ENCODE peak calls at places on chromosomes 11 and 22, in eight cellular contexts. F, Z, Q, R, N, T, E and Y are unnamed samples.

GRCh38 chr22:26464312-26464711 is 19.3 kb downstream of the HPS4 start:
- DNase-seq in Q (peak), F (no peak), E (peak), R (no peak), T (no peak), N (no peak), Z (peak), Y (no peak)

GRCh38 chr11:71305451-71306125 is 53.2 kb upstream of the SHANK2 start:
- DNase-seq in T (no peak), Q (no peak), N (no peak), F (no peak), E (no peak), R (peak), Z (no peak), Y (no peak)

GRCh38 chr11:123590296-123590912 is 64.0 kb downstream of the SCN3B start:
- DNase-seq in Z (no peak), N (peak), R (no peak), F (no peak), T (no peak), Q (no peak), E (peak), Y (no peak)

GRCh38 chr11:64916040-64916847 is 765 bp downstream of the ATG2A start:
- DNase-seq in E (peak), F (peak), Q (no peak), R (no peak), Z (peak), T (peak), N (no peak), Y (no peak)

GRCh38 chr22:31743871-31744270 is 6.1 kb downstream of the PRR14L start:
- DNase-seq in N (no peak), Z (no peak), R (no peak), E (no peak), F (no peak), T (no peak), Q (no peak), Y (no peak)

GRCh38 chr11:128524172-128524571 is 63.2 kb downstream of the ETS1 start:
- DNase-seq in N (no peak), Q (no peak), F (no peak), T (no peak), R (no peak), E (peak), Z (no peak), Y (no peak)

GRCh38 chr11:61145228-61146005 is 15.8 kb downstream of the VPS37C start:
- DNase-seq in Z (no peak), Q (no peak), N (no peak), T (no peak), E (no peak), F (no peak), R (no peak), Y (no peak)

GRCh38 chr11:123381817-123382554 is 48.1 kb upstream of the GRAMD1B start:
- DNase-seq in Q (no peak), E (no peak), Z (no peak), T (no peak), F (no peak), N (no peak), R (no peak), Y (no peak)

GRCh38 chr22:40400173-40400572 is 29.8 kb downstream of the SGSM3 start:
- DNase-seq in T (no peak), E (no peak), R (no peak), Z (no peak), N (no peak), Q (no peak), F (peak), Y (no peak)

GRCh38 chr22:20080445-20080775 is 369 bp downstream of the DGCR8 start:
- DNase-seq in Z (peak), T (peak), N (no peak), E (peak), R (no peak), F (peak), Q (peak), Y (no peak)

GRCh38 chr11:79440451-79441158 is at the start of gene TENM4:
- DNase-seq in Q (peak), R (peak), N (peak), F (no peak), E (peak), Z (peak), T (peak), Y (no peak)

GRCh38 chr11:43818220-43818619 is 62.4 kb upstream of the ALKBH3 start:
- DNase-seq in T (no peak), Z (peak), F (no peak), E (no peak), Q (no peak), R (no peak), N (no peak), Y (no peak)

GRCh38 chr22:40789131-40789530 is 30.0 kb downstream of the SLC25A17 start:
- DNase-seq in Z (no peak), N (no peak), R (no peak), T (no peak), Q (no peak), F (no peak), E (no peak), Y (no peak)

GRCh38 chr11:57424137-57424801 is 2.7 kb downstream of the SLC43A3 start:
- DNase-seq in E (no peak), Q (no peak), Z (no peak), R (no peak), F (no peak), N (no peak), T (no peak), Y (no peak)
- H3K4me3 ChIP-seq in E (no peak), Q (peak), Z (no peak), R (peak), F (no peak), N (no peak), T (no peak), Y (no peak)

DNA sequence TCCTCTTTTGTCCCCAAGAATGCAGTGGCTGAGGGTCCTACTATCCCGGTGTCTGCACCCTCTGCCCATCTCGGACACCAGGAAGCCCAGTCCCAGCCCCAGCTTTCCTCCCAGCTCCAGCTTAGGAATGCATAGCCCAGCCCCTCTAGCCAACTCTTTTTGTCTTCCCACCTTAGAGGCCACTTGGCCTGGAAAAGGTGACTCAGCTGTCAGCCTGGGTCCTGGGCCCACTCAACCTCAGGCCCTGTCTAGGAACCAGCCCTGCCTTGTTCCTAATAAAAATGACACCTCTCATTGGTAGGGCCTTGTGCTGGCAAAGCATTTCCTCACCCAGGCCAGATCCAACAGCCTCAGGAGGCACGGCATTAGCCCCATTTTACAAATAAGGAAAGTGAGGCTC is 28.2 kb downstream of the PDE2A start:
- DNase-seq in T (no peak), Z (no peak), R (no peak), E (no peak), F (no peak), N (no peak), Q (no peak), Y (no peak)
- H3K4me3 ChIP-seq in T (no peak), Z (no peak), R (no peak), E (no peak), F (no peak), N (no peak), Q (no peak), Y (no peak)

GRCh38 chr11:34190192-34191139 is 85.0 kb downstream of the NAT10 start:
- DNase-seq in N (no peak), T (no peak), Q (no peak), F (no peak), E (no peak), R (no peak), Z (no peak), Y (no peak)

GRCh38 chr11:34189191-34189590 is 83.8 kb downstream of the NAT10 start:
- DNase-seq in F (no peak), Q (no peak), E (no peak), T (no peak), Z (no peak), R (no peak), N (no peak), Y (no peak)

GRCh38 chr11:34191592-34191991 is 86.2 kb downstream of the NAT10 start:
- DNase-seq in Z (no peak), T (no peak), F (no peak), Q (no peak), E (no peak), R (no peak), N (no peak), Y (no peak)

GRCh38 chr11:34194576-34195335 is 89.3 kb downstream of the NAT10 start:
- DNase-seq in T (peak), E (no peak), Q (no peak), F (no peak), R (no peak), Z (peak), N (no peak), Y (no peak)

DNA sequence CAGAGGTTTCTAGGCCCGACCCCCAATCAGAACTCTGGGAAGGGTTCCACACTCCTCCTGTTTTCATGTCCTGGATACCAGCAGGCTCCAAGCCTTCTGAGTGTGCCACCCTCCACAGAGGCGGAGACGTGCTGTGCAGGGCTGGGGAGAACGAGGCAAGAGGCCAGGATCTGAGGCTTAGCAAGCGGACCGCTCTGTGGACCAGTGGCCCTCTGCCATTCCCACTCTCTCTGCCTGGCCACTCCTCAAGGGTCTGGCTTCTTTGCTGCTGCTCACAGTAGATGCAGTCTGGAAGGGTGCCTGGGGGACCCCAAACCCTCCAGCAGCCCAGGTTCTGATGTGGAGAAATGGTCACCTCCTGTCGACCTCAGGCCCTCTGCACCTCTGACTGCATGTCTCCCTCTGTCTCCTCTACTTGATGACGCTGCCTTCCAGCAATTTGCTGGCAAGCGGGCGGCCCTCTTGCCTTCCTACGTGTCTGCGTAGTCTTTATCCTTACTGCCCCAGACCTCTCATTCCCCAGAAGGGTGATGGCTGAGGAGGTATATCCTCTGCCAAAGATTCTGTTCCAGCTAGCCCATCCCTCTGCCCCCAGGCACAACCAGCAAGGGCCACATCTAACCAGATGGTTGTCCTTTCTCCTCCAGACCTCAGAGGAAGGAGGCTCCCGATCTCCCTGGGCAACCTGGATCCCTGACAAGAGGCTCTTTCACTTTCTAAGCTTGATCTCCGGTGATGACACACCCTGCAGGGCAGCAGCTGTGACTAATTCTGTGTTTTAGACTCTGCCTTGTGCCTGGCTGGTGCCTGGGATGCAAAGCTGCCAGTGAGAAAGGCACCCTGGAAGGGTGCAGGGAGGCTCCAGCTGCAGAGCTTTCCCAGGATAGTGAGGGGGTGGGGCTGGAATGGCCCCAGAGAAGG is 87.3 kb downstream of the NAT10 start:
- DNase-seq in Z (peak), N (peak), F (no peak), T (peak), E (peak), R (peak), Q (peak), Y (no peak)
- H3K4me3 ChIP-seq in Z (no peak), N (no peak), F (no peak), T (no peak), E (no peak), R (peak), Q (no peak), Y (no peak)

GRCh38 chr11:107017433-107018227 is 646 bp downstream of the GUCY1A2 start:
- DNase-seq in F (no peak), Z (peak), Q (peak), E (peak), N (no peak), T (peak), R (peak), Y (no peak)
- H3K4me3 ChIP-seq in F (no peak), Z (peak), Q (peak), E (peak), N (peak), T (peak), R (peak), Y (peak)

GRCh38 chr22:37817705-37818311 is 5.4 kb upstream of the GALR3 start:
- DNase-seq in Z (peak), N (no peak), Q (peak), E (peak), T (peak), R (peak), F (peak), Y (no peak)

GRCh38 chr22:37820350-37820749 is 2.8 kb upstream of the GALR3 start:
- DNase-seq in Q (no peak), F (no peak), E (no peak), T (no peak), R (no peak), N (no peak), Z (no peak), Y (no peak)

GRCh38 chr22:37816543-37817180 is 6.5 kb upstream of the GALR3 start:
- DNase-seq in N (no peak), Q (no peak), E (no peak), R (no peak), F (no peak), Z (no peak), T (no peak), Y (no peak)

GRCh38 chr22:37818397-37819099 is 4.6 kb upstream of the GALR3 start:
- DNase-seq in F (peak), N (no peak), Q (peak), T (peak), E (peak), Z (no peak), R (no peak), Y (no peak)

GRCh38 chr22:37819100-37819433 is 4.1 kb upstream of the GALR3 start:
- DNase-seq in T (no peak), N (no peak), F (no peak), R (no peak), E (no peak), Q (no peak), Z (no peak), Y (no peak)
- H3K4me3 ChIP-seq in T (peak), N (peak), F (peak), R (peak), E (no peak), Q (peak), Z (no peak), Y (peak)

GRCh38 chr11:35622070-35622469 is 3.8 kb downstream of the FJX1 start:
- DNase-seq in Q (no peak), T (peak), F (no peak), N (peak), E (peak), Z (peak), R (no peak), Y (no peak)

GRCh38 chr11:35621620-35622019 is 3.4 kb downstream of the FJX1 start:
- DNase-seq in R (no peak), E (peak), Q (no peak), N (no peak), T (no peak), Z (no peak), F (no peak), Y (no peak)

GRCh38 chr11:35619030-35619753 is 932 bp downstream of the FJX1 start:
- DNase-seq in T (peak), Q (peak), N (no peak), R (no peak), E (peak), Z (peak), F (no peak), Y (no peak)

GRCh38 chr11:35618497-35619029 is 303 bp downstream of the FJX1 start:
- DNase-seq in Q (peak), E (peak), R (no peak), F (no peak), N (no peak), Z (no peak), T (peak), Y (no peak)

GRCh38 chr11:35619754-35620640 is 1.7 kb downstream of the FJX1 start:
- DNase-seq in Z (no peak), T (peak), E (peak), F (no peak), Q (peak), N (no peak), R (no peak), Y (no peak)
- H3K4me3 ChIP-seq in Z (peak), T (peak), E (peak), F (peak), Q (peak), N (peak), R (peak), Y (peak)

GRCh38 chr11:102981324-102981910 is 25.9 kb upstream of the MMP13 start:
- DNase-seq in F (no peak), T (peak), N (no peak), R (no peak), E (no peak), Q (no peak), Z (no peak), Y (no peak)
- H3K4me3 ChIP-seq in F (no peak), T (no peak), N (no peak), R (no peak), E (no peak), Q (no peak), Z (no peak), Y (no peak)

DNA sequence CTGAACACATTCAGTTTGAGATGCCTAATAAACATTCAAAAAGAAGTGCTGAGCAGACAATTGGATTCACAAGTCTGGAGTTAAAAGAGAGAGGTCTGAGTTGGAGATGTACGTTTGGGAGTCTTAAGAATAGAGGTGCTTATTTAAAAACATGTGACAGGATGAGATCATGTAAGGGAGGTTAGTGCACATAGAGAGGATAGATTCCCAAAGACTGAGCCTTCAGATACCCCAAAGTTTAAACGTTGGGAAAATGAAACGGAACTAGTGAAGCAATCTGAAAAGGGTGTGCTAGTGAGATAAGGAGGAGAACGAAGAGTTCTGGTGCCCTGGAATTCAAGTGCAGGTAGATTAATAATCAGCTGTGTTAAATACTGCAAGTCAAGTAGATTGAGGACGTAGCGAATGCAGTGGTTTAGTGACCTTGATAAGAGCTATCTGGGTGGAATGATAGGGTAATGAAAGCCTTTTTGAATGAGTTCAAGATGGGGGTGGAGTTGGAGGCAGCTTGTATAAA is 63.7 kb downstream of the HIPK3 start:
- DNase-seq in Z (no peak), R (no peak), F (no peak), N (no peak), E (peak), Q (no peak), T (no peak), Y (no peak)
- H3K4me3 ChIP-seq in Z (no peak), R (no peak), F (no peak), N (no peak), E (no peak), Q (peak), T (no peak), Y (no peak)